ENCODE peak calls at places on chromosomes 16 and 17, in six cellular contexts. K is EL; E is activated CD4-positive, alpha-beta memory T cell treated with anti-CD3 and anti-CD28 coated beads for 36 hours; I is A549; C is AG04450; M is SW 1271. P is an unnamed sample.
A peak's percentile ranks its signal among the peaks of the same experiment; 100 is the strongest.

GRCh38 chr16:83356266-83356665 is 451.5 kb upstream of the HSBP1 start:
- DNase-seq in K (peak; percentile 56), E (peak; percentile 9), I (peak; percentile 47), C (peak; percentile 7), M (peak; percentile 30), P (peak; percentile 58)

GRCh38 chr16:66927012-66927436 is 1.7 kb upstream of the RRAD start:
- DNase-seq in K (peak; percentile 95), E (no peak), I (peak; percentile 52), C (no peak), M (peak; percentile 82), P (peak; percentile 39)

GRCh38 chr17:81527591-81528383 is at the start of gene FSCN2:
- DNase-seq in K (peak; percentile 57), E (no peak), I (no peak), C (no peak), M (no peak), P (peak; percentile 45)

GRCh38 chr17:9929873-9930272 is 24.8 kb upstream of the RCVRN start:
- DNase-seq in K (no peak), E (no peak), I (no peak), C (no peak), M (no peak), P (no peak)

GRCh38 chr17:64385187-64386083 is 5.2 kb downstream of the PECAM1 start:
- DNase-seq in K (peak; percentile 92), E (peak; percentile 71), I (peak; percentile 53), C (peak; percentile 15), M (peak; percentile 67), P (peak; percentile 98)

GRCh38 chr17:34370997-34371395 is 8.0 kb upstream of the CCL1 start:
- DNase-seq in K (peak; percentile 59), E (peak; percentile 19), I (no peak), C (no peak), M (no peak), P (peak; percentile 4)

GRCh38 chr17:59638553-59638952 is 18.9 kb downstream of the CLTC start:
- DNase-seq in K (no peak), E (no peak), I (no peak), C (no peak), M (no peak), P (no peak)

GRCh38 chr17:47785538-47786123 is 36.0 kb downstream of the OSBPL7 start:
- DNase-seq in K (peak; percentile 30), E (peak; percentile 57), I (no peak), C (no peak), M (no peak), P (peak; percentile 47)

GRCh38 chr17:57899391-57899790 is 49.5 kb upstream of the MRPS23 start:
- DNase-seq in K (no peak), E (no peak), I (no peak), C (no peak), M (no peak), P (no peak)

GRCh38 chr17:30376621-30377452 is 1.9 kb upstream of the CPD start:
- DNase-seq in K (peak; percentile 36), E (peak; percentile 80), I (no peak), C (peak; percentile 65), M (no peak), P (peak; percentile 55)

GRCh38 chr17:4557626-4558310 is 2.6 kb upstream of the MYBBP1A start:
- DNase-seq in K (no peak), E (no peak), I (no peak), C (no peak), M (no peak), P (no peak)

GRCh38 chr16:69859105-69859969 is 91.8 kb upstream of the CLEC18A start:
- DNase-seq in K (no peak), E (peak; percentile 18), I (peak; percentile 57), C (no peak), M (peak; percentile 11), P (peak; percentile 41)

GRCh38 chr17:68854509-68854908 is 100.7 kb downstream of the ABCA8 start:
- DNase-seq in K (no peak), E (no peak), I (no peak), C (no peak), M (no peak), P (no peak)

GRCh38 chr16:89574681-89575246 is 794 bp upstream of the CPNE7 start:
- DNase-seq in K (peak; percentile 82), E (peak; percentile 82), I (peak; percentile 92), C (no peak), M (peak; percentile 65), P (peak; percentile 69)

GRCh38 chr17:63015824-63016223 is 49.8 kb downstream of the TANC2 start:
- DNase-seq in K (no peak), E (no peak), I (no peak), C (no peak), M (no peak), P (no peak)

GRCh38 chr17:27577124-27577761 is 53.7 kb upstream of the LGALS9 start:
- DNase-seq in K (peak; percentile 67), E (no peak), I (no peak), C (no peak), M (no peak), P (peak; percentile 59)

GRCh38 chr17:68749742-68750562 is 148.8 kb upstream of the FAM20A start:
- DNase-seq in K (no peak), E (no peak), I (no peak), C (no peak), M (no peak), P (no peak)

GRCh38 chr16:19307587-19308241 is 22.2 kb downstream of the CLEC19A start:
- DNase-seq in K (no peak), E (peak; percentile 12), I (no peak), C (no peak), M (no peak), P (no peak)

GRCh38 chr17:33871720-33872535 is 383.2 kb upstream of the CCL2 start:
- DNase-seq in K (peak; percentile 13), E (peak; percentile 12), I (peak; percentile 7), C (no peak), M (peak; percentile 12), P (peak; percentile 23)

GRCh38 chr17:2253362-2253761 is 50.2 kb downstream of the SMG6 start:
- DNase-seq in K (no peak), E (no peak), I (no peak), C (no peak), M (no peak), P (no peak)

GRCh38 chr16:86806181-86806837 is 228.0 kb downstream of the FOXL1 start:
- DNase-seq in K (no peak), E (no peak), I (no peak), C (no peak), M (no peak), P (no peak)

GRCh38 chr17:64771980-64772844 is 110.1 kb upstream of the SMURF2 start:
- DNase-seq in K (no peak), E (no peak), I (no peak), C (no peak), M (no peak), P (peak; percentile 26)

GRCh38 chr16:25317732-25318316 is 60.2 kb upstream of the ZKSCAN2 start:
- DNase-seq in K (no peak), E (no peak), I (no peak), C (no peak), M (no peak), P (no peak)

GRCh38 chr17:40936976-40937375 is 470 bp downstream of the KRT23 start:
- DNase-seq in K (no peak), E (no peak), I (no peak), C (no peak), M (no peak), P (no peak)

GRCh38 chr17:63680700-63681099 is 19.2 kb downstream of the LIMD2 start:
- DNase-seq in K (no peak), E (no peak), I (no peak), C (no peak), M (no peak), P (no peak)

GRCh38 chr16:27225536-27226360 is 22.4 kb downstream of the KDM8 start:
- DNase-seq in K (no peak), E (no peak), I (no peak), C (no peak), M (no peak), P (peak; percentile 6)

GRCh38 chr16:61261315-61261714 is 774.9 kb downstream of the CDH8 start:
- DNase-seq in K (no peak), E (no peak), I (no peak), C (no peak), M (no peak), P (no peak)

GRCh38 chr16:31471875-31472558 is at the start of gene TGFB1I1:
- DNase-seq in K (peak; percentile 85), E (no peak), I (peak; percentile 56), C (peak; percentile 59), M (peak; percentile 20), P (peak; percentile 8)

GRCh38 chr17:20095366-20096080 is 86.4 kb downstream of the SPECC1 start:
- DNase-seq in K (peak; percentile 54), E (no peak), I (peak; percentile 67), C (no peak), M (peak; percentile 15), P (peak; percentile 63)

GRCh38 chr16:60203525-60204124 is 1469.5 kb upstream of the GOT2 start:
- DNase-seq in K (peak; percentile 46), E (no peak), I (peak; percentile 5), C (no peak), M (no peak), P (no peak)

GRCh38 chr17:45190503-45191282 is 29.0 kb downstream of the HEXIM2 start:
- DNase-seq in K (no peak), E (no peak), I (no peak), C (no peak), M (no peak), P (no peak)

GRCh38 chr16:68421076-68421475 is 27.2 kb downstream of the SMPD3 start:
- DNase-seq in K (no peak), E (no peak), I (no peak), C (no peak), M (no peak), P (no peak)

GRCh38 chr16:88758227-88758943 is 26.6 kb downstream of the PIEZO1 start:
- DNase-seq in K (no peak), E (no peak), I (no peak), C (no peak), M (no peak), P (no peak)

GRCh38 chr16:56872863-56873391 is 7.9 kb downstream of the SLC12A3 start:
- DNase-seq in K (no peak), E (no peak), I (no peak), C (no peak), M (no peak), P (no peak)

GRCh38 chr16:31501226-31501965 is 6.8 kb downstream of the RUSF1 start:
- DNase-seq in K (no peak), E (no peak), I (no peak), C (no peak), M (no peak), P (no peak)

GRCh38 chr17:17547210-17547764 is 44.2 kb downstream of the PEMT start:
- DNase-seq in K (no peak), E (no peak), I (no peak), C (no peak), M (no peak), P (no peak)

GRCh38 chr17:50825188-50825587 is 10.2 kb upstream of the WFIKKN2 start:
- DNase-seq in K (no peak), E (no peak), I (no peak), C (no peak), M (no peak), P (no peak)

GRCh38 chr17:7575481-7575883 is 4.0 kb upstream of the CD68 start:
- DNase-seq in K (no peak), E (no peak), I (no peak), C (no peak), M (no peak), P (no peak)

GRCh38 chr16:66906916-66907836 is 11.5 kb downstream of the CDH16 start:
- DNase-seq in K (no peak), E (no peak), I (no peak), C (no peak), M (no peak), P (no peak)

P was measured in PC-3.